ENCODE peak calls at places on chromosomes 12 and 14, in nine cellular contexts. One of them, this sample, is unnamed.

GRCh38 chr12:121010860-121011259 is 5.4 kb downstream of the C12orf43 start:
- DNase-seq in tibial artery: no peak
- DNase-seq in OCI-LY7: no peak
- DNase-seq in activated CD4-positive, alpha-beta T cell treated with anti-CD3 and anti-CD28 coated beads, Interleukin-2, amount 50 U/mL, for 1 hour: no peak
- DNase-seq in fibroblast of the aortic adventitia: no peak
- DNase-seq in activated naive CD8-positive, alpha-beta T cell treated with anti-CD3 and anti-CD28 coated beads, Interleukin-2, amount 10 ng/mL, durations not matched to agents 7 days and 5 days: no peak
- DNase-seq in HTR-8/SVneo: no peak
- DNase-seq in activated gamma-delta T cell treated with Interleukin-2 at 50 U/mL for 16 hours: no peak
- DNase-seq in stimulated activated CD4-positive, alpha-beta T cell treated with anti-CD3 and anti-CD28 coated beads, TNF-alpha, amount 100 ng/mL, for 1 hour: no peak
- DNase-seq in this sample: no peak

GRCh38 chr14:24032727-24033418 is 18.9 kb upstream of the CARMIL3 start:
- DNase-seq in tibial artery: peak
- DNase-seq in OCI-LY7: no peak
- DNase-seq in activated CD4-positive, alpha-beta T cell treated with anti-CD3 and anti-CD28 coated beads, Interleukin-2, amount 50 U/mL, for 1 hour: no peak
- DNase-seq in fibroblast of the aortic adventitia: peak
- DNase-seq in activated naive CD8-positive, alpha-beta T cell treated with anti-CD3 and anti-CD28 coated beads, Interleukin-2, amount 10 ng/mL, durations not matched to agents 7 days and 5 days: no peak
- DNase-seq in HTR-8/SVneo: no peak
- DNase-seq in activated gamma-delta T cell treated with Interleukin-2 at 50 U/mL for 16 hours: no peak
- DNase-seq in stimulated activated CD4-positive, alpha-beta T cell treated with anti-CD3 and anti-CD28 coated beads, TNF-alpha, amount 100 ng/mL, for 1 hour: no peak
- DNase-seq in this sample: no peak

GRCh38 chr14:45698462-45699134 is 445.6 kb upstream of the MIS18BP1 start:
- DNase-seq in tibial artery: no peak
- DNase-seq in OCI-LY7: no peak
- DNase-seq in activated CD4-positive, alpha-beta T cell treated with anti-CD3 and anti-CD28 coated beads, Interleukin-2, amount 50 U/mL, for 1 hour: no peak
- DNase-seq in fibroblast of the aortic adventitia: no peak
- DNase-seq in activated naive CD8-positive, alpha-beta T cell treated with anti-CD3 and anti-CD28 coated beads, Interleukin-2, amount 10 ng/mL, durations not matched to agents 7 days and 5 days: no peak
- DNase-seq in HTR-8/SVneo: no peak
- DNase-seq in activated gamma-delta T cell treated with Interleukin-2 at 50 U/mL for 16 hours: no peak
- DNase-seq in stimulated activated CD4-positive, alpha-beta T cell treated with anti-CD3 and anti-CD28 coated beads, TNF-alpha, amount 100 ng/mL, for 1 hour: no peak
- DNase-seq in this sample: no peak

GRCh38 chr12:11651785-11652184 is 2.3 kb downstream of the ETV6 start:
- DNase-seq in tibial artery: no peak
- DNase-seq in OCI-LY7: peak
- DNase-seq in activated CD4-positive, alpha-beta T cell treated with anti-CD3 and anti-CD28 coated beads, Interleukin-2, amount 50 U/mL, for 1 hour: no peak
- DNase-seq in fibroblast of the aortic adventitia: peak
- DNase-seq in activated naive CD8-positive, alpha-beta T cell treated with anti-CD3 and anti-CD28 coated beads, Interleukin-2, amount 10 ng/mL, durations not matched to agents 7 days and 5 days: no peak
- DNase-seq in HTR-8/SVneo: no peak
- DNase-seq in activated gamma-delta T cell treated with Interleukin-2 at 50 U/mL for 16 hours: no peak
- DNase-seq in stimulated activated CD4-positive, alpha-beta T cell treated with anti-CD3 and anti-CD28 coated beads, TNF-alpha, amount 100 ng/mL, for 1 hour: no peak
- DNase-seq in this sample: no peak

GRCh38 chr12:10249690-10250455 is 37.2 kb downstream of the GABARAPL1 start:
- DNase-seq in tibial artery: no peak
- DNase-seq in OCI-LY7: peak
- DNase-seq in activated CD4-positive, alpha-beta T cell treated with anti-CD3 and anti-CD28 coated beads, Interleukin-2, amount 50 U/mL, for 1 hour: no peak
- DNase-seq in fibroblast of the aortic adventitia: no peak
- DNase-seq in activated naive CD8-positive, alpha-beta T cell treated with anti-CD3 and anti-CD28 coated beads, Interleukin-2, amount 10 ng/mL, durations not matched to agents 7 days and 5 days: no peak
- DNase-seq in HTR-8/SVneo: no peak
- DNase-seq in activated gamma-delta T cell treated with Interleukin-2 at 50 U/mL for 16 hours: peak
- DNase-seq in stimulated activated CD4-positive, alpha-beta T cell treated with anti-CD3 and anti-CD28 coated beads, TNF-alpha, amount 100 ng/mL, for 1 hour: no peak
- DNase-seq in this sample: no peak

GRCh38 chr14:32947081-32947480 is 8.4 kb downstream of the NPAS3 start:
- DNase-seq in tibial artery: no peak
- DNase-seq in OCI-LY7: no peak
- DNase-seq in activated CD4-positive, alpha-beta T cell treated with anti-CD3 and anti-CD28 coated beads, Interleukin-2, amount 50 U/mL, for 1 hour: no peak
- DNase-seq in fibroblast of the aortic adventitia: no peak
- DNase-seq in activated naive CD8-positive, alpha-beta T cell treated with anti-CD3 and anti-CD28 coated beads, Interleukin-2, amount 10 ng/mL, durations not matched to agents 7 days and 5 days: no peak
- DNase-seq in HTR-8/SVneo: no peak
- DNase-seq in activated gamma-delta T cell treated with Interleukin-2 at 50 U/mL for 16 hours: no peak
- DNase-seq in stimulated activated CD4-positive, alpha-beta T cell treated with anti-CD3 and anti-CD28 coated beads, TNF-alpha, amount 100 ng/mL, for 1 hour: no peak
- DNase-seq in this sample: no peak

GRCh38 chr14:41597647-41598046 is 9.0 kb upstream of the LRFN5 start:
- DNase-seq in tibial artery: no peak
- DNase-seq in OCI-LY7: no peak
- DNase-seq in activated CD4-positive, alpha-beta T cell treated with anti-CD3 and anti-CD28 coated beads, Interleukin-2, amount 50 U/mL, for 1 hour: no peak
- DNase-seq in fibroblast of the aortic adventitia: peak
- DNase-seq in activated naive CD8-positive, alpha-beta T cell treated with anti-CD3 and anti-CD28 coated beads, Interleukin-2, amount 10 ng/mL, durations not matched to agents 7 days and 5 days: no peak
- DNase-seq in HTR-8/SVneo: no peak
- DNase-seq in activated gamma-delta T cell treated with Interleukin-2 at 50 U/mL for 16 hours: no peak
- DNase-seq in stimulated activated CD4-positive, alpha-beta T cell treated with anti-CD3 and anti-CD28 coated beads, TNF-alpha, amount 100 ng/mL, for 1 hour: no peak
- DNase-seq in this sample: no peak

GRCh38 chr12:116659771-116660481 is 77.9 kb downstream of the SPRING1 start:
- DNase-seq in tibial artery: no peak
- DNase-seq in OCI-LY7: no peak
- DNase-seq in activated CD4-positive, alpha-beta T cell treated with anti-CD3 and anti-CD28 coated beads, Interleukin-2, amount 50 U/mL, for 1 hour: no peak
- DNase-seq in fibroblast of the aortic adventitia: peak
- DNase-seq in activated naive CD8-positive, alpha-beta T cell treated with anti-CD3 and anti-CD28 coated beads, Interleukin-2, amount 10 ng/mL, durations not matched to agents 7 days and 5 days: no peak
- DNase-seq in HTR-8/SVneo: no peak
- DNase-seq in activated gamma-delta T cell treated with Interleukin-2 at 50 U/mL for 16 hours: no peak
- DNase-seq in stimulated activated CD4-positive, alpha-beta T cell treated with anti-CD3 and anti-CD28 coated beads, TNF-alpha, amount 100 ng/mL, for 1 hour: no peak
- DNase-seq in this sample: no peak

GRCh38 chr14:89957791-89958190 is 2.1 kb downstream of the TDP1 start:
- DNase-seq in tibial artery: no peak
- DNase-seq in OCI-LY7: no peak
- DNase-seq in activated CD4-positive, alpha-beta T cell treated with anti-CD3 and anti-CD28 coated beads, Interleukin-2, amount 50 U/mL, for 1 hour: no peak
- DNase-seq in fibroblast of the aortic adventitia: no peak
- DNase-seq in activated naive CD8-positive, alpha-beta T cell treated with anti-CD3 and anti-CD28 coated beads, Interleukin-2, amount 10 ng/mL, durations not matched to agents 7 days and 5 days: no peak
- DNase-seq in HTR-8/SVneo: no peak
- DNase-seq in activated gamma-delta T cell treated with Interleukin-2 at 50 U/mL for 16 hours: no peak
- DNase-seq in stimulated activated CD4-positive, alpha-beta T cell treated with anti-CD3 and anti-CD28 coated beads, TNF-alpha, amount 100 ng/mL, for 1 hour: no peak
- DNase-seq in this sample: no peak

GRCh38 chr12:87953257-87953860 is 75.8 kb downstream of the C12orf50 start:
- DNase-seq in tibial artery: no peak
- DNase-seq in OCI-LY7: peak
- DNase-seq in activated CD4-positive, alpha-beta T cell treated with anti-CD3 and anti-CD28 coated beads, Interleukin-2, amount 50 U/mL, for 1 hour: no peak
- DNase-seq in fibroblast of the aortic adventitia: peak
- DNase-seq in activated naive CD8-positive, alpha-beta T cell treated with anti-CD3 and anti-CD28 coated beads, Interleukin-2, amount 10 ng/mL, durations not matched to agents 7 days and 5 days: no peak
- DNase-seq in HTR-8/SVneo: peak
- DNase-seq in activated gamma-delta T cell treated with Interleukin-2 at 50 U/mL for 16 hours: no peak
- DNase-seq in stimulated activated CD4-positive, alpha-beta T cell treated with anti-CD3 and anti-CD28 coated beads, TNF-alpha, amount 100 ng/mL, for 1 hour: no peak
- DNase-seq in this sample: no peak